ENCODE peak calls at places on chromosomes 12 and 14, in nine cellular contexts. G, W, S, O, M, X, H, U and T are unnamed samples.

GRCh38 chr12:7588703-7589329 is 76.9 kb downstream of the APOBEC1 start:
- DNase-seq in X (peak), S (peak), H (peak), M (peak), G (peak), U (no peak), O (peak), W (peak), T (peak)

GRCh38 chr14:61148742-61149350 is 132.3 kb downstream of the TMEM30B start:
- DNase-seq in G (no peak), S (no peak), U (no peak), O (no peak), W (no peak), H (no peak), X (no peak), M (no peak), T (no peak)

GRCh38 chr12:29537292-29537691 is 39.8 kb upstream of the OVCH1 start:
- DNase-seq in S (no peak), O (no peak), H (no peak), W (peak), U (no peak), G (no peak), X (no peak), M (peak), T (no peak)

GRCh38 chr12:49661191-49661590 is 37.8 kb downstream of the PRPF40B start:
- DNase-seq in S (no peak), X (no peak), W (no peak), M (no peak), G (no peak), O (no peak), H (no peak), U (no peak), T (no peak)

GRCh38 chr12:120194534-120195395 is at the start of gene GCN1:
- DNase-seq in O (peak), S (peak), H (peak), G (peak), W (peak), U (peak), M (peak), X (peak), T (peak)

GRCh38 chr12:27468241-27468640 is 21.7 kb downstream of the SMCO2 start:
- DNase-seq in W (no peak), H (no peak), O (no peak), X (no peak), S (no peak), G (no peak), U (no peak), M (no peak), T (no peak)

GRCh38 chr14:52522033-52522432 is 30.3 kb downstream of the TXNDC16 start:
- DNase-seq in H (no peak), S (no peak), U (no peak), M (no peak), X (no peak), O (no peak), W (no peak), G (no peak), T (no peak)

GRCh38 chr12:79662046-79662811 is 28.5 kb downstream of the PAWR start:
- DNase-seq in X (peak), M (no peak), S (no peak), H (no peak), W (no peak), G (no peak), U (no peak), O (no peak), T (no peak)

GRCh38 chr14:104689620-104690265 is 325 bp downstream of the INF2 start:
- DNase-seq in O (no peak), H (no peak), W (no peak), X (no peak), U (no peak), S (no peak), G (no peak), M (peak), T (no peak)

GRCh38 chr14:23296012-23296777 is 6.5 kb downstream of the PPP1R3E start:
- DNase-seq in X (no peak), S (no peak), G (no peak), H (no peak), O (no peak), M (no peak), U (no peak), W (no peak), T (no peak)

DNA sequence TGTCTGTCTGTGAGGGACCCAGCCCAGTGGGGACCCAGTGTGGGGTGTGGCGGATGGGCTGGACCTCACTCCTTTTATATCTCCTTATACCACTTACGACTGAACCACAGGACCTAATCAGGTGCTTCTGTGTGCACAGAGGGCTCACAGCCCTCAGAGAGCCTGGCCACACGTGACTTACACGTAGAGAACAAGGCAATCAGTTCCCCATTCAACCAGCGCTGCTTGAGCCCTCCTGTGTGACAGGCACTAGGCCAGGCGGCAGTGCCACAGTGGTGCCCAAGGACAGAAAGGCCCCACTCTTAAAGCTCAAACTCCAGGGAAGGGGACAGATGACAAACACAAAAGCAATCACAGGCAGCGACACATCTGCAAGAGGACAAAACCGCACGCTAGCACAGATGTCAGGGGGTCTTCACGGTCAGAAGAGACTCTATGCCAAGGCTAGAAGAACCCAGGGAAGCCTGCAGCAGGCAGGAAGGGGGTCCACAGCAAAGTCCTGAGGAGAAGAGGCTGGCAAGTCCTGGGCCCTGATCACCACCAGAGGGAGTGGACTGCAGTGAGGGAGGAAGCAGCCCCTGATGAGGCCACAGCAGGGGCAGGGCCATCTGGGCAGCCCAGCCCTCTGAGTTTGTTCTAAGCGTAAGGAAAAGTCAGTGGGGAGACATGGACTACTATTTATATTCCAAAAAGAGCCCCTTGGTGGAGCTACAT is 39.3 kb downstream of the SETD3 start:
- DNase-seq in O (no peak), H (peak), X (peak), M (peak), U (no peak), W (no peak), G (no peak), S (peak), T (no peak)
- TF ChIP-seq CTCF in O (no peak), H (peak), X (no peak), M (peak), U (no peak), W (peak), G (peak), S (peak), T (no peak)

DNA sequence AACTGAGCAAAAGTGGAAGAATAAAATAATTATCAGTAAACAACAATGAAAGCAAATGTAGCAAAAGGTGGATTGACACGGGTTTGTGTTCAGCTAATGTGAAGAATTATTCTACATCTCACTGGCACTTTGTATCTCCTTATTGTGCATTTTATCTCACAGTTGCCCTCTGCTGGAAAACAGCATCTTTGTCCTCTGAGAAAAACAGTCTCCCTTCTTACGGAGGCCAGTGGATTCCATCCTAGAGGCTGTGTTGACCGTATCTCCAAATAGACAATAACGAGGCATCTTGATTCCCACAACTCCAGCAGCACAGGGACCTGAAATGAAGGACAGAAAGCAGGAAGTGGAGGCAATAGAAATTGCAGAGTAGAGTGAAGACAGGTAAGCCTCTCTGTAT is 51.3 kb upstream of the PLBD1 start:
- DNase-seq in U (no peak), W (peak), O (no peak), S (peak), M (peak), X (peak), G (no peak), H (no peak), T (no peak)
- TF ChIP-seq CTCF in U (peak), W (peak), O (peak), S (peak), M (peak), X (peak), G (peak), H (peak), T (no peak)

DNA sequence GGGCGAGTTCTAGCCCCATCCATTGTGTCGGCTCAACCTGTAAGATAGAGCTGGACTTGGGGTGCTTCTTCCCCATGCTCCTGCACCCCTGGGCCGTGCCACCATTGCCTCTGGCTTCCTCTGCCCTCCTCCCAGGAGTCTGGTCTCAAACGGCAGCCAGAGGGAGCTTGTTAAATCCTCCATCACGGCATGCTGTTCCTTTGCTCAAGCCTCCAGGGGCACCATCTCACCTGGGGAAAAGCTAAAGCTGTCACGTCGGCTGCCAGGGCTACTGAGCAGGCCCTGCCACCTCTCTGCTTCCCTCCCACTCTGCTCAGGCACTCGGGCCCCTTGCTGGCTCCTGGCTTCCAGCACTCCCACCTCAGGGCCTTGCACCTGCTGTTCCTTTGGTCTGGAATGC is 140.4 kb downstream of the RBM19 start:
- DNase-seq in W (no peak), U (no peak), X (no peak), S (no peak), O (no peak), M (no peak), H (no peak), G (no peak), T (no peak)
- TF ChIP-seq CTCF in W (no peak), U (no peak), X (no peak), S (peak), O (no peak), M (no peak), H (no peak), G (no peak), T (no peak)

DNA sequence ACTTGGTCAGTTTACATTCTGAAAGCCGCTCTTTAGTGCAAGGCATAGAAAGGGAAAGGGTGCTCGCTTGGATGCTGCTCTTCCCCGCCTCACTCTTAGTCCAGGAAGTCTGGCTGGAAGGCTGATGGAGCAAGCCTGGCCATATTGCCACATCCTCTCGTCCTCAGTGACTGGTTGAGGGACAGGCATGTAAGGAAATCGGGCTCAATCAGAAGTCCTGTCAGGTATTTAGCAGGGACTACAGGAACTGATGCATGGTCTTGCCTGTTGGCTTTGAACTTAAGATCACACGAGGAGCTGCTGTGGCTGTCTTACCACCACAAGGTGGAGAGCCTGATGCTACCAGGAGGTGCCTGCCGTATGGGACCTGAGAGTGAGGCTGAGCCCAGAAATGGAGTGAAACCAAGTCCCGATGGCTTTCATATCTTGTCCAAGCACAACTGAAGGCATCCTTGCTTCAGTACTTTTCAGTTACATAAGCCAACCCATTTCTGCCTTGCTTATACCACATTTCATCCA is 10.7 kb upstream of the C12orf75 start:
- DNase-seq in M (no peak), X (peak), S (no peak), O (no peak), H (no peak), G (no peak), W (no peak), U (no peak), T (no peak)
- TF ChIP-seq CTCF in M (peak), X (no peak), S (peak), O (no peak), H (no peak), G (no peak), W (no peak), U (no peak), T (no peak)

DNA sequence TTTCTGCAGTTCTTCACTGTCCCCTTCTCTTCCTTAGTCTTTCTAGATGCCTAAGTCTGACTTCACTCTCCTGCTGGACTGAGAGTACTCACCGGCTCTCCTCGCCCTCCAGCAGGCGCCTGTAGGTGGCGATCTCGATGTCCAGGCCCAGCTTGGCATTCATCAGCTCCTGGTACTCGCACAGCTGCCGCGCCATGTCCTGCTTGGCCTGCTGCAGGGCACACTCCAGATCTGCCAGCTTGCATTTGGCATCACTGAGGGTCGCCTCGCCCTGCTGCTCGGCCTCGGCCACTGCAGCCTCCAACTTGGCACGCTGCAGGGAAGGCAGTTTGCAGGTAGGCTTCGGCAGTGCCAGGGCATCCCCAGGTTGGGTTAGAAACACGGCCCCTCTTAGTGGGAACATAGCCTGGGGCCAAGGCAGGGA is 5.2 kb downstream of the KRT84 start:
- DNase-seq in G (peak), X (peak), H (peak), M (peak), S (peak), U (no peak), O (no peak), W (peak), T (no peak)
- TF ChIP-seq CTCF in G (peak), X (peak), H (peak), M (peak), S (peak), U (peak), O (peak), W (peak), T (no peak)

DNA sequence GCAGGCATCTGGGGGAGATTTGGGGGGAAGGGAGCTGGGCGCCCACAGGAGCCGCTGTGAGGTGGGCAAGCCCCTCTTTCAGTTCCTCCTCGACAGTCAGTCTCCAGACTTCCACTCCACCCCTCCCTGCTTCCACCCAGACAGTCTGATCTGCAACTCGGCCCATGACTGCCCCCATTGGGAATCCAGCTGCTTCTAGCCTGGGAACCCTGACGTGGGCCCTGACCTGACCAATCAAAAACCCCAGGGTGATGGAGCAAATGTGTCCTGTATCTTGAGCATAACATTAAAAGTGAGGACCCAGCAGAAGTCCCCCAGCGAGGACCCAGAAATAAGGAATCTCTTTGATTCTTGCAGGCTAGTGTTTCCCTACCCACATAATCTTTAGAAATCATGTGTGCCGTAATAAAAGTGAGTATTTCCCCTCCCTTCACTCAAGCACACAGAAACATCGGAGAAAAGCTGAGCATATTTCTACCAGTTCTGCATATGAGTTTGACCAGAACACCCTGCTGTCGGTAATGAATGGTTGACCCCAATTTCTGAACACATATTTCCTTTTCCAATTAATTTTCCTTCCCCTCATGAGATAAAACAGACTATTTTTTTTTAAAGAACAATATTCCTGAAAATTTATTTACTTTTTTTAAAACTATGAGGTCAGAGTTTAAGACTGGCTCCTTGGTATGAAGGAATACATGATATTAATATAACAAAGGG is 6.4 kb downstream of the SSH1 start:
- DNase-seq in H (no peak), S (peak), G (no peak), W (no peak), O (no peak), X (peak), M (no peak), U (no peak), T (no peak)
- TF ChIP-seq CTCF in H (no peak), S (peak), G (no peak), W (no peak), O (no peak), X (peak), M (no peak), U (no peak), T (no peak)

GRCh38 chr12:17588968-17589367 is 501.0 kb downstream of the RERGL start:
- DNase-seq in W (peak), G (peak), X (peak), M (peak), S (peak), O (no peak), U (no peak), H (peak), T (no peak)
- TF ChIP-seq CTCF in W (peak), G (peak), X (peak), M (peak), S (peak), O (no peak), U (no peak), H (peak), T (no peak)

GRCh38 chr12:14418526-14418925 is 53.0 kb downstream of the ATF7IP start:
- DNase-seq in M (peak), W (peak), G (no peak), X (no peak), S (no peak), O (no peak), H (no peak), U (no peak), T (no peak)
- TF ChIP-seq CTCF in M (peak), W (no peak), G (peak), X (no peak), S (no peak), O (peak), H (peak), U (peak), T (no peak)

GRCh38 chr12:100955139-100955538 is 160.6 kb downstream of the ANO4 start:
- DNase-seq in G (no peak), X (no peak), H (peak), U (peak), M (peak), W (peak), S (no peak), O (no peak), T (no peak)

GRCh38 chr12:100954118-100954517 is 159.5 kb downstream of the ANO4 start:
- DNase-seq in H (no peak), X (no peak), U (no peak), M (no peak), W (no peak), O (no peak), S (no peak), G (no peak), T (no peak)

GRCh38 chr12:100953677-100954076 is 159.1 kb downstream of the ANO4 start:
- DNase-seq in U (no peak), S (no peak), W (no peak), M (no peak), H (no peak), X (no peak), G (no peak), O (no peak), T (no peak)

GRCh38 chr12:100959481-100959880 is 164.9 kb downstream of the ANO4 start:
- DNase-seq in O (no peak), W (peak), X (no peak), S (no peak), U (no peak), H (peak), M (peak), G (no peak), T (no peak)

GRCh38 chr12:100956311-100956852 is 161.8 kb downstream of the ANO4 start:
- DNase-seq in H (peak), W (no peak), X (no peak), S (no peak), U (no peak), O (no peak), G (no peak), M (no peak), T (no peak)
- TF ChIP-seq CTCF in H (no peak), W (no peak), X (no peak), S (no peak), U (no peak), O (no peak), G (no peak), M (no peak), T (no peak)